ENCODE peak calls at places on chromosomes 6 and 20, in four cellular contexts. One of them, this sample, is unnamed.

GRCh38 chr20:21019468-21019830 is 86.7 kb downstream of the LINC00237 start:
- DNase-seq in thoracic aorta: no peak
- DNase-seq in astrocyte of the cerebellum: no peak
- DNase-seq in astrocyte of the spinal cord: no peak
- DNase-seq in this sample: no peak

GRCh38 chr20:309841-310644 is 12.7 kb downstream of the ZCCHC3 start:
- DNase-seq in thoracic aorta: peak
- DNase-seq in astrocyte of the cerebellum: peak
- DNase-seq in astrocyte of the spinal cord: peak
- DNase-seq in this sample: peak

GRCh38 chr6:25133479-25133878 is 145.7 kb upstream of the CARMIL1 start:
- DNase-seq in thoracic aorta: no peak
- DNase-seq in astrocyte of the cerebellum: no peak
- DNase-seq in astrocyte of the spinal cord: no peak
- DNase-seq in this sample: no peak

GRCh38 chr6:122098091-122098769 is 301.2 kb upstream of the HSF2 start:
- DNase-seq in thoracic aorta: no peak
- DNase-seq in astrocyte of the cerebellum: no peak
- DNase-seq in astrocyte of the spinal cord: no peak
- DNase-seq in this sample: no peak

GRCh38 chr20:8309638-8310037 is 177.6 kb downstream of the PLCB1 start:
- DNase-seq in thoracic aorta: no peak
- DNase-seq in astrocyte of the cerebellum: no peak
- DNase-seq in astrocyte of the spinal cord: peak
- DNase-seq in this sample: peak

GRCh38 chr20:56360133-56360898 is 1.5 kb downstream of the FAM210B start:
- DNase-seq in thoracic aorta: no peak
- DNase-seq in astrocyte of the cerebellum: no peak
- DNase-seq in astrocyte of the spinal cord: no peak
- DNase-seq in this sample: no peak

GRCh38 chr6:122789078-122789861 is at the start of gene SMPDL3A:
- DNase-seq in thoracic aorta: peak
- DNase-seq in astrocyte of the cerebellum: peak
- DNase-seq in astrocyte of the spinal cord: peak
- DNase-seq in this sample: peak

GRCh38 chr6:14877758-14878157 is 368.1 kb upstream of the JARID2 start:
- DNase-seq in thoracic aorta: no peak
- DNase-seq in astrocyte of the cerebellum: no peak
- DNase-seq in astrocyte of the spinal cord: no peak
- DNase-seq in this sample: no peak

GRCh38 chr6:6002005-6002808 is 4.5 kb downstream of the NRN1 start:
- DNase-seq in thoracic aorta: no peak
- DNase-seq in astrocyte of the cerebellum: no peak
- DNase-seq in astrocyte of the spinal cord: no peak
- DNase-seq in this sample: peak

GRCh38 chr6:38572186-38572813 is 67.4 kb downstream of the BTBD9 start:
- DNase-seq in thoracic aorta: no peak
- DNase-seq in astrocyte of the cerebellum: no peak
- DNase-seq in astrocyte of the spinal cord: no peak
- DNase-seq in this sample: no peak

GRCh38 chr6:17589402-17590116 is 10.5 kb upstream of the FAM8A1 start:
- DNase-seq in thoracic aorta: no peak
- DNase-seq in astrocyte of the cerebellum: peak
- DNase-seq in astrocyte of the spinal cord: peak
- DNase-seq in this sample: peak

GRCh38 chr6:10399451-10399850 is 15.4 kb downstream of the TFAP2A start:
- DNase-seq in thoracic aorta: no peak
- DNase-seq in astrocyte of the cerebellum: no peak
- DNase-seq in astrocyte of the spinal cord: no peak
- DNase-seq in this sample: no peak

GRCh38 chr6:152572395-152573061 is 64.6 kb downstream of the SYNE1 start:
- DNase-seq in thoracic aorta: no peak
- DNase-seq in astrocyte of the cerebellum: peak
- DNase-seq in astrocyte of the spinal cord: peak
- DNase-seq in this sample: no peak

GRCh38 chr6:3432416-3432815 is 24.4 kb downstream of the SLC22A23 start:
- DNase-seq in thoracic aorta: no peak
- DNase-seq in astrocyte of the cerebellum: no peak
- DNase-seq in astrocyte of the spinal cord: no peak
- DNase-seq in this sample: no peak

GRCh38 chr6:124958759-124959354 is 3.4 kb upstream of the RNF217 start:
- DNase-seq in thoracic aorta: no peak
- DNase-seq in astrocyte of the cerebellum: peak
- DNase-seq in astrocyte of the spinal cord: peak
- DNase-seq in this sample: no peak

GRCh38 chr6:53199765-53200164 is 51.1 kb upstream of the GCM1 start:
- DNase-seq in thoracic aorta: no peak
- DNase-seq in astrocyte of the cerebellum: no peak
- DNase-seq in astrocyte of the spinal cord: no peak
- DNase-seq in this sample: no peak

GRCh38 chr6:70725817-70726413 is 58.2 kb downstream of the SMAP1 start:
- DNase-seq in thoracic aorta: no peak
- DNase-seq in astrocyte of the cerebellum: no peak
- DNase-seq in astrocyte of the spinal cord: no peak
- DNase-seq in this sample: no peak

GRCh38 chr20:63501818-63502670 is 3.2 kb upstream of the EEF1A2 start:
- DNase-seq in thoracic aorta: no peak
- DNase-seq in astrocyte of the cerebellum: no peak
- DNase-seq in astrocyte of the spinal cord: no peak
- DNase-seq in this sample: peak

GRCh38 chr20:48706116-48706656 is 121.6 kb downstream of the PREX1 start:
- DNase-seq in thoracic aorta: no peak
- DNase-seq in astrocyte of the cerebellum: no peak
- DNase-seq in astrocyte of the spinal cord: no peak
- DNase-seq in this sample: no peak

GRCh38 chr20:46682063-46682821 is 7.0 kb downstream of the TP53RK start:
- DNase-seq in thoracic aorta: no peak
- DNase-seq in astrocyte of the cerebellum: no peak
- DNase-seq in astrocyte of the spinal cord: no peak
- DNase-seq in this sample: peak

GRCh38 chr20:46681032-46681854 is 8.0 kb downstream of the TP53RK start:
- DNase-seq in thoracic aorta: no peak
- DNase-seq in astrocyte of the cerebellum: no peak
- DNase-seq in astrocyte of the spinal cord: peak
- DNase-seq in this sample: peak

GRCh38 chr20:46683068-46683477 is 6.2 kb downstream of the TP53RK start:
- DNase-seq in thoracic aorta: no peak
- DNase-seq in astrocyte of the cerebellum: no peak
- DNase-seq in astrocyte of the spinal cord: no peak
- DNase-seq in this sample: no peak

GRCh38 chr20:46683620-46683938 is 5.7 kb downstream of the TP53RK start:
- DNase-seq in thoracic aorta: no peak
- DNase-seq in astrocyte of the cerebellum: no peak
- DNase-seq in astrocyte of the spinal cord: no peak
- DNase-seq in this sample: no peak

DNA sequence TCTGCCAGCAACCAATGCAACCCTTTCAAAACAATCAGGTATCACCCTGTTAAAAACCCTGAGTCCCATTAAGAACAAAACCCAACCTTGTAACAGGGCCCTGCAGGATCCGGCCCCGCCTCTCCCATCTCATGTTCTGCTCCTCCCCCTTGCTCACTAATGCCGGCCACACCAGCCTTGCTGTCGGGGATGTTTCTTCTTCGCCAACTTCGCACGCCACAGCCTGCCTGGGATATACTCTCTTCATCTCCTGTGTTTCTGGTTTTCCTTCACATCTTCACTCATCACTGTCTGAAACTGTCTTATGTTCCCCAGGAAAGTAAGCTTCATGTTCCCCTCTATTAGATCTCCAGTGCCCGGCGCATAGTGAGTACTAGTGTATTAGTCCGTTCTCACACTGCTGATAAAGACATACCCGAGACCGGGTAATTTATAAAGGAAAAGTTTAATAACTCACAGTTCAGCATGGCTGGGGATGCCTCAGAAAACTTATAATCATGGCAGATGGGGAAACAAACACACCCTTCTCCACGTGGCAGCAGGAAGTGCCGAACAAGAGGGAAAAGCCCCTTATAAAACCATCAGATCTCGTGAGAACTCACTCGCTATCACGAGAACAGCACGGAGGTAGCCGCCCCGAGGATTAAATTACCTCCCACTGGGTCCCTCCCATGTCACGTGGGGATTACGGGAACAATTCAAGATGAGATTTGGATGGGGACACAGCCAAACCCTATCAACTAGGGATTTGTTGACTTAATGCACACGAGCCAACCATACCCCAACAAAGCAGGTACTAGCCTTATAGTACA is 5.1 kb downstream of the TP53RK start:
- DNase-seq in thoracic aorta: no peak
- DNase-seq in astrocyte of the cerebellum: no peak
- DNase-seq in astrocyte of the spinal cord: peak
- DNase-seq in this sample: peak
- H3K4me3 ChIP-seq in thoracic aorta: peak
- H3K4me3 ChIP-seq in astrocyte of the cerebellum: peak
- H3K4me3 ChIP-seq in astrocyte of the spinal cord: peak
- H3K4me3 ChIP-seq in this sample: peak

DNA sequence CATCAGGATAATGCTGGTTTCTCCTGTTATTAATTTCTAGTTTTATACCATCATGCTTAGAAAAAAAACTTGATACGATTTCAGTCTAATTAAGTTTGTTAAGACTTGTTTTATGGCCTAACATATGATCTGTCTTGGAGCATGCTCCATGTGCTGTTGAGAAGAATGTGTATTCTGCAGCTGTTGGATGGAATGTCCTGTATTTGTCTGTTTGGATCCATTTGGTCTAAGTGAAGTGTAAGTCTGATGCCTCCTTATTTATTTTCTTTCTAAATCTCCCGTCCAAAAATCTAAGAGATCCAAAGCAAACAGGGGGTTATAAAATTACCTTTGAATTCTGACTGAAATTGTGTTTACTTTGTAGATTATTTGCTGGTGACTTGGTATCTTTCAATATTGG is 30.0 kb upstream of the PRND start:
- DNase-seq in thoracic aorta: no peak
- DNase-seq in astrocyte of the cerebellum: no peak
- DNase-seq in astrocyte of the spinal cord: no peak
- DNase-seq in this sample: no peak
- H3K4me3 ChIP-seq in thoracic aorta: no peak
- H3K4me3 ChIP-seq in astrocyte of the cerebellum: no peak
- H3K4me3 ChIP-seq in astrocyte of the spinal cord: no peak
- H3K4me3 ChIP-seq in this sample: no peak

GRCh38 chr20:37690626-37691369 is 3.0 kb upstream of the CTNNBL1 start:
- DNase-seq in thoracic aorta: no peak
- DNase-seq in astrocyte of the cerebellum: no peak
- DNase-seq in astrocyte of the spinal cord: no peak
- DNase-seq in this sample: no peak

GRCh38 chr20:37695684-37696342 is 2.0 kb downstream of the CTNNBL1 start:
- DNase-seq in thoracic aorta: no peak
- DNase-seq in astrocyte of the cerebellum: no peak
- DNase-seq in astrocyte of the spinal cord: no peak
- DNase-seq in this sample: no peak

GRCh38 chr20:37693629-37694626 is at the start of gene CTNNBL1:
- DNase-seq in thoracic aorta: peak
- DNase-seq in astrocyte of the cerebellum: peak
- DNase-seq in astrocyte of the spinal cord: peak
- DNase-seq in this sample: peak

GRCh38 chr20:37692447-37693166 is 1.2 kb upstream of the CTNNBL1 start:
- DNase-seq in thoracic aorta: no peak
- DNase-seq in astrocyte of the cerebellum: no peak
- DNase-seq in astrocyte of the spinal cord: no peak
- DNase-seq in this sample: no peak

GRCh38 chr20:37693203-37693602 is 627 bp upstream of the CTNNBL1 start:
- DNase-seq in thoracic aorta: no peak
- DNase-seq in astrocyte of the cerebellum: no peak
- DNase-seq in astrocyte of the spinal cord: no peak
- DNase-seq in this sample: no peak
- H3K4me3 ChIP-seq in thoracic aorta: peak
- H3K4me3 ChIP-seq in astrocyte of the cerebellum: peak
- H3K4me3 ChIP-seq in astrocyte of the spinal cord: peak
- H3K4me3 ChIP-seq in this sample: peak

GRCh38 chr6:108116781-108117426 is 42.4 kb upstream of the OSTM1 start:
- DNase-seq in thoracic aorta: no peak
- DNase-seq in astrocyte of the cerebellum: no peak
- DNase-seq in astrocyte of the spinal cord: no peak
- DNase-seq in this sample: peak
- H3K4me3 ChIP-seq in thoracic aorta: peak
- H3K4me3 ChIP-seq in astrocyte of the cerebellum: no peak
- H3K4me3 ChIP-seq in astrocyte of the spinal cord: no peak
- H3K4me3 ChIP-seq in this sample: no peak

GRCh38 chr6:81614292-81614691 is 138.2 kb downstream of the TENT5A start:
- DNase-seq in thoracic aorta: no peak
- DNase-seq in astrocyte of the cerebellum: no peak
- DNase-seq in astrocyte of the spinal cord: peak
- DNase-seq in this sample: peak
- H3K4me3 ChIP-seq in thoracic aorta: no peak
- H3K4me3 ChIP-seq in astrocyte of the cerebellum: no peak
- H3K4me3 ChIP-seq in astrocyte of the spinal cord: no peak
- H3K4me3 ChIP-seq in this sample: no peak

DNA sequence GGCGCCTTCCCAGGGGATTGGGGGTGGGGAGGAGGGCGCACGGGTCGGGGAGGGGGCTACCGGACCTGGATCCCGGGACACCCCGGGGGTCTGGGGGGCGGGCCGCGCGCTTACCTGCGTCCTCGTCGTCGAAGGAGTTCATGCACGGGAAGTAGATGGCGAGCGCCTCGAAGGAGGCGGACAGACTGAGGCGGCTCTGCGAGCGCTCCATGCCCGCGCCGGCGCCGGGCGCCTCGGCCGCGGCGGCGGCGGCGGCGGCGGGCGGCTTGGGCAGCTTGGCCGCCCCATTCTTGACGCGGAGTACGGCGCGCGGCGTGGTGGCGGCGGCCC is 320 bp downstream of the RIMS4 start:
- DNase-seq in thoracic aorta: no peak
- DNase-seq in astrocyte of the cerebellum: no peak
- DNase-seq in astrocyte of the spinal cord: no peak
- DNase-seq in this sample: no peak
- H3K4me3 ChIP-seq in thoracic aorta: peak
- H3K4me3 ChIP-seq in astrocyte of the cerebellum: no peak
- H3K4me3 ChIP-seq in astrocyte of the spinal cord: no peak
- H3K4me3 ChIP-seq in this sample: peak

This sample was measured in neural progenitor cell.